ENCODE peak calls at places on chromosomes 12 and 14, in five cellular contexts. A is activated CD4-positive, alpha-beta T cell treated with anti-CD3 and anti-CD28 coated beads for 48 hours; Z is HEK293T; J is GM19239; C is CMK. P is an unnamed sample.
A peak's percentile ranks its signal among the peaks of the same experiment; 100 is the strongest.

GRCh38 chr12:14664434-14665023 is 31.9 kb downstream of the GUCY2C start:
- DNase-seq in A (peak; percentile 29), Z (peak; percentile 23), J (no peak), C (no peak), P (peak; percentile 15)

GRCh38 chr12:52423661-52424503 is 10.3 kb downstream of the KRT75 start:
- DNase-seq in A (no peak), Z (no peak), J (no peak), C (no peak), P (no peak)

GRCh38 chr14:72800296-72800695 is 93.6 kb downstream of the DPF3 start:
- DNase-seq in A (no peak), Z (no peak), J (no peak), C (no peak), P (no peak)

GRCh38 chr14:36105401-36105800 is 71.1 kb downstream of the PTCSC3 start:
- DNase-seq in A (no peak), Z (peak; percentile 47), J (no peak), C (no peak), P (no peak)

GRCh38 chr12:31289443-31289842 is 36.5 kb downstream of the SINHCAF start:
- DNase-seq in A (no peak), Z (no peak), J (no peak), C (no peak), P (no peak)

GRCh38 chr14:64508215-64508776 is 3.7 kb downstream of the ZBTB1 start:
- DNase-seq in A (no peak), Z (no peak), J (no peak), C (no peak), P (no peak)

GRCh38 chr12:116880817-116881324 is 370 bp downstream of the HRK start:
- DNase-seq in A (peak; percentile 47), Z (peak; percentile 70), J (peak; percentile 65), C (no peak), P (peak; percentile 40)

GRCh38 chr12:97968641-97969171 is 506.1 kb downstream of the RMST start:
- DNase-seq in A (no peak), Z (no peak), J (no peak), C (no peak), P (no peak)

GRCh38 chr12:13891902-13892301 is 89.5 kb downstream of the GRIN2B start:
- DNase-seq in A (no peak), Z (no peak), J (no peak), C (no peak), P (no peak)

GRCh38 chr14:70660967-70661871 is 19.5 kb downstream of the TTC9 start:
- DNase-seq in A (peak; percentile 59), Z (no peak), J (no peak), C (no peak), P (peak; percentile 71)

GRCh38 chr12:2322554-2323120 is 269.9 kb downstream of the CACNA1C start:
- DNase-seq in A (no peak), Z (no peak), J (no peak), C (no peak), P (no peak)

GRCh38 chr12:99224237-99224636 is 423.3 kb upstream of the GARIN6 start:
- DNase-seq in A (no peak), Z (no peak), J (no peak), C (no peak), P (no peak)

GRCh38 chr12:116113398-116114130 is 163.9 kb downstream of the MED13L start:
- DNase-seq in A (no peak), Z (no peak), J (no peak), C (no peak), P (no peak)

GRCh38 chr14:23936084-23936829 is 17.3 kb upstream of the DHRS4 start:
- DNase-seq in A (no peak), Z (no peak), J (no peak), C (no peak), P (no peak)

GRCh38 chr12:108271951-108272729 is 67.0 kb downstream of the CMKLR1 start:
- DNase-seq in A (no peak), Z (no peak), J (no peak), C (no peak), P (no peak)

GRCh38 chr12:113850309-113851056 is 115.6 kb downstream of the RBM19 start:
- DNase-seq in A (no peak), Z (no peak), J (no peak), C (no peak), P (no peak)

GRCh38 chr12:70221626-70222025 is 21.6 kb upstream of the CNOT2 start:
- DNase-seq in A (no peak), Z (no peak), J (no peak), C (no peak), P (no peak)

GRCh38 chr12:107134558-107134957 is 41.2 kb upstream of the CRY1 start:
- DNase-seq in A (peak; percentile 71), Z (peak; percentile 63), J (no peak), C (no peak), P (peak; percentile 57)

GRCh38 chr12:119678459-119678858 is 10.5 kb downstream of the PRKAB1 start:
- DNase-seq in A (no peak), Z (no peak), J (no peak), C (no peak), P (no peak)

GRCh38 chr12:12724421-12725085 is 7.4 kb downstream of the CDKN1B start:
- DNase-seq in A (peak; percentile 38), Z (no peak), J (no peak), C (no peak), P (peak; percentile 32)

GRCh38 chr14:36055052-36055378 is 121.5 kb downstream of the PTCSC3 start:
- DNase-seq in A (no peak), Z (no peak), J (no peak), C (no peak), P (no peak)

P was measured in activated CD4-positive, alpha-beta memory T cell treated with anti-CD3 and anti-CD28 coated beads for 36 hours.